ENCODE peak calls at places on chromosomes 16 and 17, in four cellular contexts. One of them, this sample, is unnamed.

GRCh38 chr17:17382060-17382449 is 78.9 kb downstream of the NT5M start:
- DNase-seq in non-pigmented ciliary epithelial cell: no peak
- DNase-seq in AG08395: no peak
- DNase-seq in AG08396: no peak
- DNase-seq in this sample: no peak

GRCh38 chr17:73803867-73804539 is 159.8 kb upstream of the SDK2 start:
- DNase-seq in AG08396: no peak
- DNase-seq in AG08395: no peak
- DNase-seq in non-pigmented ciliary epithelial cell: no peak
- DNase-seq in this sample: no peak

GRCh38 chr16:58022601-58023371 is 2.8 kb upstream of the MMP15 start:
- DNase-seq in AG08396: peak
- DNase-seq in non-pigmented ciliary epithelial cell: no peak
- DNase-seq in AG08395: peak
- DNase-seq in this sample: peak

GRCh38 chr16:25006504-25007055 is 8.6 kb downstream of the ARHGAP17 start:
- DNase-seq in AG08396: peak
- DNase-seq in non-pigmented ciliary epithelial cell: no peak
- DNase-seq in AG08395: peak
- DNase-seq in this sample: peak

GRCh38 chr16:49462356-49462988 is 88.9 kb downstream of the C16orf78 start:
- DNase-seq in AG08396: no peak
- DNase-seq in AG08395: no peak
- DNase-seq in non-pigmented ciliary epithelial cell: no peak
- DNase-seq in this sample: no peak

GRCh38 chr16:82758904-82759303 is 132.1 kb downstream of the CDH13 start:
- DNase-seq in AG08395: no peak
- DNase-seq in non-pigmented ciliary epithelial cell: no peak
- DNase-seq in AG08396: no peak
- DNase-seq in this sample: no peak

GRCh38 chr17:28705728-28706334 is 5.9 kb downstream of the PROCA1 start:
- DNase-seq in AG08396: no peak
- DNase-seq in AG08395: no peak
- DNase-seq in non-pigmented ciliary epithelial cell: no peak
- DNase-seq in this sample: no peak

GRCh38 chr16:49504023-49504364 is 130.4 kb downstream of the C16orf78 start:
- DNase-seq in non-pigmented ciliary epithelial cell: no peak
- DNase-seq in AG08395: no peak
- DNase-seq in AG08396: no peak
- DNase-seq in this sample: no peak

GRCh38 chr16:19507882-19508281 is 14.0 kb downstream of the GDE1 start:
- DNase-seq in non-pigmented ciliary epithelial cell: no peak
- DNase-seq in AG08395: no peak
- DNase-seq in AG08396: no peak
- DNase-seq in this sample: no peak

GRCh38 chr17:28612936-28613872 is 781 bp downstream of the RSKR start:
- DNase-seq in non-pigmented ciliary epithelial cell: peak
- DNase-seq in AG08395: peak
- DNase-seq in AG08396: peak
- DNase-seq in this sample: peak

GRCh38 chr16:11669380-11670146 is 1.3 kb downstream of the SNN start:
- DNase-seq in AG08396: peak
- DNase-seq in non-pigmented ciliary epithelial cell: no peak
- DNase-seq in AG08395: peak
- DNase-seq in this sample: peak

GRCh38 chr16:49115956-49116355 is 165.7 kb downstream of the CBLN1 start:
- DNase-seq in non-pigmented ciliary epithelial cell: no peak
- DNase-seq in AG08396: no peak
- DNase-seq in AG08395: no peak
- DNase-seq in this sample: no peak

GRCh38 chr16:82229800-82230619 is 60.0 kb upstream of the MPHOSPH6 start:
- DNase-seq in non-pigmented ciliary epithelial cell: peak
- DNase-seq in AG08396: peak
- DNase-seq in AG08395: peak
- DNase-seq in this sample: peak